ENCODE peak calls at places on chromosome 6, in nine cellular contexts. F is GM23338, D is adrenal gland, I is GM12865, L is right atrium auricular region, R is fibroblast of mammary gland, S is A549, X is LNCaP clone FGC, U is HFF-Myc. P is an unnamed sample.

GRCh38 chr6:22448311-22448711 is 121.1 kb upstream of the HDGFL1 start:
- DNase-seq in F (no peak), D (no peak), I (no peak), L (no peak), R (peak; percentile 11), S (peak; percentile 83), X (no peak), U (no peak), P (no peak)

GRCh38 chr6:90241229-90241873 is 55.3 kb downstream of the BACH2 start:
- DNase-seq in F (peak; percentile 50), D (no peak), I (no peak), L (no peak), R (no peak), S (no peak), X (no peak), U (no peak), P (no peak)

GRCh38 chr6:121544691-121545090 is 109.2 kb downstream of the GJA1 start:
- DNase-seq in F (no peak), D (no peak), I (no peak), L (no peak), R (peak; percentile 42), S (no peak), X (no peak), U (no peak), P (no peak)

GRCh38 chr6:35782424-35782823 is 1.6 kb downstream of the CLPSL1 start:
- DNase-seq in F (no peak), D (no peak), I (no peak), L (no peak), R (no peak), S (no peak), X (peak; percentile 65), U (no peak), P (no peak)

GRCh38 chr6:70337379-70338073 is 34.6 kb upstream of the COL9A1 start:
- DNase-seq in F (no peak), D (no peak), I (no peak), L (no peak), R (no peak), S (no peak), X (no peak), U (no peak), P (no peak)

GRCh38 chr6:30066577-30067459 is at the start of gene PPP1R11:
- DNase-seq in F (peak; percentile 98), D (peak; percentile 97), I (peak; percentile 99), L (peak; percentile 99), R (peak; percentile 99), S (peak; percentile 98), X (peak; percentile 98), U (peak; percentile 97), P (peak; percentile 97)

GRCh38 chr6:8177721-8178120 is 75.4 kb upstream of the EEF1E1 start:
- DNase-seq in F (no peak), D (no peak), I (no peak), L (no peak), R (no peak), S (no peak), X (no peak), U (no peak), P (no peak)

GRCh38 chr6:38755874-38756273 is 40.8 kb downstream of the DNAH8 start:
- DNase-seq in F (no peak), D (no peak), I (no peak), L (no peak), R (no peak), S (no peak), X (no peak), U (no peak), P (no peak)

GRCh38 chr6:45830441-45831139 is 185.1 kb downstream of the CLIC5 start:
- DNase-seq in F (no peak), D (no peak), I (peak; percentile 88), L (no peak), R (peak; percentile 70), S (no peak), X (no peak), U (no peak), P (no peak)

GRCh38 chr6:105515054-105515453 is 112.2 kb upstream of the PREP start:
- DNase-seq in F (peak; percentile 19), D (no peak), I (no peak), L (no peak), R (no peak), S (no peak), X (no peak), U (no peak), P (no peak)

GRCh38 chr6:138182939-138183791 is 21.4 kb downstream of the ARFGEF3 start:
- DNase-seq in F (peak; percentile 73), D (no peak), I (no peak), L (no peak), R (no peak), S (no peak), X (no peak), U (no peak), P (no peak)
- TF ChIP-seq CTCF in F (no peak), D (no peak), I (no peak), L (no peak), R (no peak), S (no peak), X (no peak), U (no peak), P (no peak)

GRCh38 chr6:20948531-20948930 is 414.3 kb downstream of the CDKAL1 start:
- DNase-seq in F (no peak), D (no peak), I (no peak), L (no peak), R (no peak), S (no peak), X (no peak), U (no peak), P (no peak)

GRCh38 chr6:20943922-20944321 is 409.7 kb downstream of the CDKAL1 start:
- DNase-seq in F (no peak), D (no peak), I (no peak), L (no peak), R (no peak), S (no peak), X (no peak), U (no peak), P (no peak)

GRCh38 chr6:20947977-20948376 is 413.7 kb downstream of the CDKAL1 start:
- DNase-seq in F (no peak), D (no peak), I (no peak), L (no peak), R (no peak), S (no peak), X (no peak), U (no peak), P (no peak)

GRCh38 chr6:20946890-20947289 is 412.6 kb downstream of the CDKAL1 start:
- DNase-seq in F (no peak), D (no peak), I (no peak), L (no peak), R (no peak), S (no peak), X (no peak), U (no peak), P (no peak)

GRCh38 chr6:20946037-20946436 is 411.8 kb downstream of the CDKAL1 start:
- DNase-seq in F (peak; percentile 46), D (no peak), I (peak; percentile 67), L (no peak), R (peak; percentile 68), S (no peak), X (no peak), U (no peak), P (no peak)
- TF ChIP-seq CTCF in F (peak; percentile 31), D (no peak), I (no peak), L (no peak), R (peak; percentile 26), S (no peak), X (no peak), U (no peak), P (no peak)

GRCh38 chr6:75693534-75693933 is 55.5 kb upstream of the MYO6 start:
- DNase-seq in F (no peak), D (no peak), I (no peak), L (no peak), R (peak; percentile 43), S (peak; percentile 28), X (no peak), U (no peak), P (no peak)
- TF ChIP-seq CTCF in F (peak; percentile 17), D (no peak), I (no peak), L (no peak), R (peak; percentile 30), S (peak; percentile 16), X (no peak), U (peak; percentile 9), P (no peak)

GRCh38 chr6:125953502-125953875 is 3.1 kb upstream of the HINT3 start:
- DNase-seq in F (peak; percentile 76), D (no peak), I (peak; percentile 45), L (no peak), R (no peak), S (no peak), X (no peak), U (no peak), P (no peak)
- TF ChIP-seq CTCF in F (peak; percentile 46), D (no peak), I (peak; percentile 25), L (no peak), R (peak; percentile 8), S (no peak), X (peak; percentile 65), U (no peak), P (no peak)

DNA sequence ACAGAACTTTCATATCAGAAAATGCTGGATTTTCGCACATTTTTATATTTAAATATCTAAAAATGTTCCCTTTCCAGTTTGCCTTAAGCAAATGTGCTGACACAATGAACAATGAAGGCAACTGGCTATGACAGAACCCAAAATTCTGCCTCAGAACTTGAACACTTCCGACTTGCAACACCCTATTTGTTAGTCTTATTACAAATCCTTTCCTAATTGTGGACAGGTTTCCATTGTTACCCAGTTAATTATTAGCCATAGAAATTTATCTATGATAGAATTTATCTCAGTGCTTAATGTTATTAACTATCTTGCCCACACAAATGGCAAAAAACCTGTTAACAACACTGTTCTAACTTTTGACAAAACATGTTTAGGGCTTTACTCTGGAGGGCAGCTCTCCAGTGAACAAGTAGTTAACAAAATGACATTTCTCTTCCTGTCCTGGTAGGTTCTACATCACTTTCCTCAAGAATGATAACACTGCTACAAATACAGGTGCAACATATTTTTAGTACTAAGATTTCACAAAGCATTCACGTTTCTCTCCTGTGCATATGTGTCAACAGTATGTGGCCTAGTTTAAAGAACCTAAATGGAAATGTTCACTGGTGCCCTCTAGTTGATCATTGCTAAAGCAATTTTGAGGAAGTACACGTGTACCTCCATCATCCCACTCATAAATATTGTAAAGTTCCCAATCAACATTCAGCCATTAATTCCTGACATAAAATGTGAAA is 58.4 kb downstream of the HIVEP2 start:
- DNase-seq in F (peak; percentile 11), D (no peak), I (peak; percentile 90), L (no peak), R (peak; percentile 75), S (peak; percentile 49), X (peak; percentile 25), U (no peak), P (no peak)
- TF ChIP-seq CTCF in F (no peak), D (peak; percentile 30), I (peak; percentile 28), L (peak; percentile 22), R (peak; percentile 49), S (peak; percentile 45), X (peak; percentile 58), U (no peak), P (peak; percentile 27)